ENCODE peak calls at places on chromosome 19, in six cellular contexts. Q, X, A, C, J and N are unnamed samples.

GRCh38 chr19:931860-932646 is 6.2 kb downstream of the ARID3A start:
- DNase-seq in Q (no peak), X (no peak), J (no peak), C (no peak), A (no peak), N (no peak)

GRCh38 chr19:15995536-15995935 is 46.7 kb downstream of the OR10H4 start:
- DNase-seq in J (no peak), Q (no peak), A (no peak), X (no peak), C (no peak), N (no peak)

GRCh38 chr19:41861098-41861768 is 1.2 kb downstream of the RPS19 start:
- DNase-seq in C (no peak), Q (no peak), A (no peak), J (no peak), X (no peak), N (no peak)

GRCh38 chr19:3821156-3821555 is 35.0 kb upstream of the MATK start:
- DNase-seq in J (no peak), Q (no peak), A (no peak), C (no peak), X (no peak), N (no peak)

GRCh38 chr19:44758596-44758995 is 10.1 kb downstream of the BCL3 start:
- DNase-seq in J (no peak), A (no peak), Q (no peak), X (no peak), C (no peak), N (no peak)

GRCh38 chr19:12944064-12944674 is 1.5 kb upstream of the RAD23A start:
- DNase-seq in A (no peak), C (no peak), Q (no peak), J (no peak), X (no peak), N (no peak)

GRCh38 chr19:17020380-17020779 is 6.2 kb downstream of the CPAMD8 start:
- DNase-seq in X (peak; percentile 34), C (no peak), A (no peak), J (no peak), Q (no peak), N (no peak)

GRCh38 chr19:35223084-35223790 is 5.3 kb downstream of the FAM187B start:
- DNase-seq in C (no peak), X (no peak), A (no peak), Q (no peak), J (no peak), N (no peak)

GRCh38 chr19:13615890-13616289 is 109.6 kb upstream of the CACNA1A start:
- DNase-seq in Q (no peak), C (no peak), X (no peak), A (no peak), J (no peak), N (no peak)

GRCh38 chr19:45477713-45478453 is 10.1 kb downstream of the FOSB start:
- DNase-seq in X (no peak), J (no peak), Q (no peak), A (no peak), C (no peak), N (no peak)

GRCh38 chr19:35717665-35718344 is at the start of gene KMT2B:
- DNase-seq in C (no peak), X (no peak), Q (peak; percentile 96), A (peak; percentile 96), J (no peak), N (no peak)

GRCh38 chr19:18418725-18419194 is 438 bp upstream of the SSBP4 start:
- DNase-seq in A (peak; percentile 46), J (no peak), X (no peak), Q (no peak), C (peak; percentile 81), N (no peak)

GRCh38 chr19:10699650-10700335 is 1.4 kb upstream of the QTRT1 start:
- DNase-seq in J (no peak), X (peak; percentile 64), C (no peak), Q (peak; percentile 74), A (peak; percentile 70), N (no peak)

GRCh38 chr19:47005164-47005641 is 14.4 kb upstream of the NPAS1 start:
- DNase-seq in Q (no peak), C (no peak), J (no peak), A (no peak), X (no peak), N (peak; percentile 54)

GRCh38 chr19:42601811-42602443 is 7.2 kb upstream of the CEACAM8 start:
- DNase-seq in X (no peak), A (no peak), Q (no peak), J (no peak), C (no peak), N (no peak)

GRCh38 chr19:3389876-3390361 is 23.5 kb downstream of the NFIC start:
- DNase-seq in A (no peak), C (no peak), X (no peak), Q (peak; percentile 35), J (no peak), N (peak; percentile 64)

GRCh38 chr19:55657004-55657747 is 2.3 kb downstream of the U2AF2 start:
- DNase-seq in Q (peak; percentile 65), A (no peak), X (no peak), J (no peak), C (no peak), N (no peak)

GRCh38 chr19:21604941-21605548 is 99.6 kb downstream of the ZNF429 start:
- DNase-seq in J (no peak), Q (no peak), C (no peak), A (no peak), X (peak; percentile 5), N (peak; percentile 30)

GRCh38 chr19:14363203-14364097 is 17.8 kb upstream of the ADGRE5 start:
- DNase-seq in Q (peak; percentile 50), J (no peak), A (peak; percentile 75), C (peak; percentile 72), X (peak; percentile 38), N (no peak)

GRCh38 chr19:4597975-4598671 is 38.6 kb upstream of the SEMA6B start:
- DNase-seq in J (no peak), A (peak; percentile 40), C (no peak), Q (peak; percentile 34), X (no peak), N (no peak)

GRCh38 chr19:1395194-1396018 is 5.9 kb downstream of the GAMT start:
- DNase-seq in C (no peak), J (no peak), A (no peak), X (no peak), Q (peak; percentile 86), N (no peak)

GRCh38 chr19:34228762-34229161 is 25.6 kb upstream of the GARRE1 start:
- DNase-seq in C (no peak), A (no peak), Q (no peak), X (no peak), J (no peak), N (no peak)

GRCh38 chr19:39359026-39359425 is 16.8 kb downstream of the SAMD4B start:
- DNase-seq in C (no peak), A (no peak), X (no peak), J (no peak), Q (no peak), N (no peak)

GRCh38 chr19:39365531-39365930 is 23.3 kb downstream of the SAMD4B start:
- DNase-seq in Q (no peak), X (no peak), J (no peak), A (no peak), C (no peak), N (no peak)

GRCh38 chr19:39363909-39364457 is 21.8 kb downstream of the SAMD4B start:
- DNase-seq in A (no peak), X (no peak), Q (no peak), J (no peak), C (no peak), N (no peak)

GRCh38 chr19:39360599-39360998 is 18.4 kb downstream of the SAMD4B start:
- DNase-seq in J (no peak), C (no peak), X (no peak), A (no peak), Q (no peak), N (no peak)

GRCh38 chr19:39362682-39363657 is 20.7 kb downstream of the SAMD4B start:
- DNase-seq in Q (no peak), J (no peak), A (no peak), X (peak; percentile 27), C (no peak), N (no peak)
- TF ChIP-seq POLR2AphosphoS5 in Q (no peak), J (no peak), A (no peak), X (no peak), C (no peak), N (no peak)

DNA sequence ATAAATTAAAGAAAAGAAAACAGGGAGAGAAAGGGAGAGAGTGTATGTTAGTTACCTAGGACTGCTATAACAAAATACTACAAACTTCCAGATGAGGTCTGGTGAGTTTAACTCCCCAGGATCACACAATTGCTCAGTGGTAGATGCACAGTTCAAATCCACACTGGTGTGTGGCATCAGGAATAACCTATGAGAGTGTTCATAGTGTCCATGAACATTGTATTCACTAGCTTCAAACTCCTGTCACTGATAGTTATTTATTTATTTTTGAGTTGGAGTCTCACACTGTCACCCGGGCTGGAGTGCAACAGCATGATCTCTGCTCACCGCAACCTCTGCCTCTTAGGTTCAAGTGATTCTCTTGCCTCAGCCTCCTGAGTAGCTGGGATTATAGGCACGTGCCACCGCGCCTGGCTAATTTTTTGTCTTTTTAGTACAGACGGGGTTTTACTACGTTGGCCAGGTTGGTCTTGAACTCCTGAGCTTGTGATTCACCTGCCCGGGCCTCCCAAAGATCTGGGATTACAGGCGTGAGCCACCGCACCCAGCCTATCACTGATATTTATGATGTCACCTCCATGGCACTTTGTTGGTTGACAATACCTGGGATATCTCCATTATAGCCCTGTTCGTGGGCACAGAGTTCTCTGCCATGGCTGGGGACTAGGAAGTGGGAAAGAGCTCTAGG is at the start of gene NFILZ:
- DNase-seq in A (no peak), X (no peak), Q (no peak), J (no peak), C (no peak), N (no peak)
- H3K27ac ChIP-seq in A (peak within 1 kb of the TSS; percentile 43), X (no peak within 1 kb of the TSS), Q (no peak within 1 kb of the TSS), J (peak within 1 kb of the TSS; percentile 68), C (peak within 1 kb of the TSS; percentile 61), N (no peak within 1 kb of the TSS)

GRCh38 chr19:7078007-7078406 is 8.5 kb downstream of the ZNF557 start:
- DNase-seq in Q (no peak), X (no peak), A (no peak), J (no peak), C (no peak), N (no peak)

GRCh38 chr19:7088999-7089398 is 19.5 kb downstream of the ZNF557 start:
- DNase-seq in Q (no peak), C (no peak), J (no peak), A (no peak), X (no peak), N (no peak)

GRCh38 chr19:7083076-7083956 is 13.8 kb downstream of the ZNF557 start:
- DNase-seq in Q (no peak), A (no peak), X (peak; percentile 16), J (no peak), C (no peak), N (no peak)
- TF ChIP-seq POLR2AphosphoS5 in Q (no peak), A (no peak), X (no peak), J (no peak), C (no peak), N (no peak)

DNA sequence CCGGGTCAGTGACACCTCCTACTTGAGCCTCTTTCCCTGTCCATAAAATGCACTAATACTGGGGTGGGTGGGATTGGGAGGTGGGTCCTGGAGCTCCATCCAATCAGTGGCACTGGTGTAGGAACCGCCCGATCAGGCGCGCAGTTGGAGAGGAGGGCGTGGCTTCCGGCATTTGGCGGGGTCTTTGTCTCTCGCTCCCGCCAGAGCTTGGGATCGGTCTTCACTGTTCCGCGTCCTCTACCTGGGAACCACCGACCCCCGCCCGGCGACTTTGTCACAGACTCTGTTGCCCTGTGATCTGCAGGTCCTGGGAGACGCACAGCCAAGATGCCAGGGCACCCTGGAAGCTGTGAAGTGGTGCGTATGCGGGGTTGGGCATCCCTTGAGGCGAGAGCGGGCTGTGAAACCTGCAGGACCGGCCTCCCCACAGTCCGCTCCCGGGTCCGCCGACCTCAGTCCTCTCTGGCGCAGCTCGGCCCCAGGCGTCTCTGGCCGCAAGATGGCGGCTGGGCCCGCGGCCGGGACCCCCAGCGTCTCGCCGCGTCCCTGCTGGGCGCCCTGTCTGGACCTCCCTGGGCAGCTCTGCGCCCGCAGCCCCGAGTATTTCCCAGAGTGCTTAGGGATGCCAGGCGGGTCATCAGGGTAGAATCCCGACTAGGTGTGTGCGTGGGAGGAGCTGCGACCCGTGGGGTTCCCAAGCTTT is 41.6 kb upstream of the ZNF730 start:
- DNase-seq in J (peak; percentile 26), A (peak; percentile 19), Q (no peak), C (peak; percentile 60), X (peak; percentile 41), N (no peak)
- H3K27ac ChIP-seq in J (peak overlapping the region; percentile 68), A (no peak overlapping the region), Q (no peak overlapping the region), C (no peak overlapping the region), X (peak overlapping the region; percentile 78), N (peak overlapping the region; percentile 51)